ENCODE peak calls at places on chromosomes 6 and 20, in six cellular contexts. S is ascending aorta, N is GM12865, M is PC-3, B is PC-9, O is fibroblast of pulmonary artery. R is an unnamed sample.

GRCh38 chr20:36506253-36506652 is 35.1 kb upstream of the MYL9 start:
- DNase-seq in S (no peak), N (peak; percentile 41), M (peak; percentile 42), B (peak; percentile 39), O (peak; percentile 27), R (no peak)

GRCh38 chr20:24892522-24892921 is 56.5 kb upstream of the CST7 start:
- DNase-seq in S (no peak), N (no peak), M (no peak), B (no peak), O (no peak), R (no peak)

GRCh38 chr6:166656269-166657206 is 29.5 kb upstream of the RPS6KA2 start:
- DNase-seq in S (no peak), N (no peak), M (no peak), B (no peak), O (no peak), R (no peak)

GRCh38 chr6:111718990-111719389 is 113.3 kb upstream of the TRAF3IP2 start:
- DNase-seq in S (no peak), N (no peak), M (no peak), B (no peak), O (no peak), R (no peak)

GRCh38 chr6:15876406-15876805 is 213.6 kb upstream of the DTNBP1 start:
- DNase-seq in S (no peak), N (peak; percentile 75), M (peak; percentile 95), B (no peak), O (peak; percentile 44), R (no peak)

GRCh38 chr6:26526928-26527327 is 11.2 kb upstream of the HMGN4 start:
- DNase-seq in S (no peak), N (no peak), M (no peak), B (no peak), O (no peak), R (no peak)

GRCh38 chr6:127146935-127147334 is 28.5 kb downstream of the RSPO3 start:
- DNase-seq in S (no peak), N (no peak), M (peak; percentile 27), B (peak; percentile 27), O (peak; percentile 76), R (peak; percentile 89)

GRCh38 chr20:13883425-13883824 is 98.6 kb downstream of the NDUFAF5 start:
- DNase-seq in S (no peak), N (no peak), M (no peak), B (no peak), O (no peak), R (no peak)

DNA sequence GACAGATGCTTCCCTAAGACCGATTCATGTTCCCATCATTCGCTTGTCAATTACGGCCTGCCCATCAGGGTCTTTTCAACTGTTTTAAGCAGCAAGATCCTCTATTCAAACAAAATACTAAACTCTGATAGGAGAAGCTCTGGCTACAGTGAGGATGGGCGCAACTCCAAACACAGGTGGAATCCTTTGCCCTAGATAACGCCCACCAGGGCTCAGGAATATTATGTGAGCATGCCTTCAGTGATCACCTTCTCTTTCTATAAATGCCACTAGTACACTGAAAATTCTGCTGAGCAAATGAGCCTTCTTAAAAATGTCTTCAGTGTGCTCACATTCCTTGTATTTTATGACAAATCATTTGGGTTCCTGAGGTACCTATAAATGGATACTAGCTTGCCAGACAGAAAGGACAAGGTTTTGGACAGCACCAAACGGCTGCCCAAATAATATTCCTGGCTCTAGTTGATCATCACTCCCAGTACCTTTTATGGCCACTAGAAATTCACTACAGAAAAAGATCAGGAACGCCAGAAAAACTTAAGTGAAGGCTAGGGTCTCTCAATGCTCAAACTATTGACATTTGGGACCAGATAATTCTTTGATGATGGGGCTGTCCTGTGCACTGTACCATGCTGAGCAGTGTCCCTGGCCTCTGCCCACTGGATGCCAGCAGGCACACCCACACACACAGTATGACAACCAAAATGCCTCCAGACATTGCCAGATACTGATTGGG is 13.1 kb downstream of the ZNF217 start:
- DNase-seq in S (no peak), N (no peak), M (peak; percentile 70), B (no peak), O (no peak), R (no peak)
- TF ChIP-seq CTCF in S (peak; percentile 16), N (no peak), M (peak; percentile 40), B (no peak), O (peak; percentile 3), R (peak; percentile 21)

GRCh38 chr20:38628580-38629470 is 27.2 kb downstream of the ARHGAP40 start:
- DNase-seq in S (no peak), N (no peak), M (peak; percentile 14), B (peak; percentile 11), O (no peak), R (no peak)
- H3K4me3 ChIP-seq in S (no peak overlapping the region), N (no peak overlapping the region), M (no peak overlapping the region), B (no peak overlapping the region), O (no peak overlapping the region), R (no peak overlapping the region)

DNA sequence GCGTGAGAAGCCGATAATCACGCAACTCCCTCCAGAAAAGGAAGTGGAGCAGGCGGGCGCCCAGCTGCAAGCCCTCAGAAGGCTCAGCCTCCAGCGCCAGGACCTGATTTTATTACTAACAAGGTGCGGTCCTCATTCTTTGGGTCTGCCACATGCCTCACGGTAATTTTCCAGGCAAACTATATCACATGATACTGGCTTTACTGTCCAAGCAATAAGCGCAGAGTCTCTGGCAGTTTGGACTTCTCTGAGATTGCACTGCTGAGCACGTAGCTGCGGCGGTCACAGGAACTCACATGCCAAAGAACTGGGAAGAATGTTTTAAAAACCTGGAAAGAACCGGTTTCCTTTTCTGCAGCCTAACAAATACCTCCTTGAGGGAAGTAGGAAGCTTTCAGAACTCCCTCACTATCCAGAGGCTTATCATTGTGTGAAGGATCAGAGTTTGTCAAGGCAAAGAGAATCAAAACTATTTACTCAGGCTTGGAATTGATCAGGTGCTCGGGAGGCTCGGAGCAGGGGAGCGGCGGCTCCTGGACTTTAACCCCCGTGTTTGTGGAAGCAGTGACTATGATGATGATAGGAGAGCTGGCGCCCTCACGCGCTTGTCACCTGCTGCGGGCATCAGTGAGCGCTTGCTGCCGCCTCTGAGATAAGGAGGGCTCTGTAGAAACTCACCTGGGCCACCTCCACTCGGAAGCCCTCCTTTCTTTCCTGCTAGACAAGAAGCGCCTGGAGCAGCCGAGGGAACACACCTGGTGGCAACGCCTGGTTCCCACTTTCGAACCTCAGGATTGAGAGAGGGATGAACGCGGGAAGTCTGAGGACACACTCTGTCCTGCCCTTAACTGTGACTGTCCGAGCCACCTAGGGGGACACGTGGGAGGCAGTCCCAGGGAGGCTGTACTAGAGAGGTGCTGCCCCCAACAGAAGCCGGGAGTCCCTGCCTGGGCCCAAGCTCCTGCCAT is 27.2 kb upstream of the SYNJ2 start:
- DNase-seq in S (no peak), N (no peak), M (peak; percentile 50), B (no peak), O (peak; percentile 65), R (no peak)
- TF ChIP-seq CTCF in S (no peak), N (no peak), M (peak; percentile 40), B (no peak), O (no peak), R (no peak)

GRCh38 chr20:56688106-56688505 is 59.0 kb downstream of the TFAP2C start:
- DNase-seq in S (no peak), N (no peak), M (no peak), B (no peak), O (no peak), R (no peak)
- H3K4me3 ChIP-seq in S (no peak overlapping the region), N (no peak overlapping the region), M (no peak overlapping the region), B (no peak overlapping the region), O (no peak overlapping the region), R (no peak overlapping the region)

DNA sequence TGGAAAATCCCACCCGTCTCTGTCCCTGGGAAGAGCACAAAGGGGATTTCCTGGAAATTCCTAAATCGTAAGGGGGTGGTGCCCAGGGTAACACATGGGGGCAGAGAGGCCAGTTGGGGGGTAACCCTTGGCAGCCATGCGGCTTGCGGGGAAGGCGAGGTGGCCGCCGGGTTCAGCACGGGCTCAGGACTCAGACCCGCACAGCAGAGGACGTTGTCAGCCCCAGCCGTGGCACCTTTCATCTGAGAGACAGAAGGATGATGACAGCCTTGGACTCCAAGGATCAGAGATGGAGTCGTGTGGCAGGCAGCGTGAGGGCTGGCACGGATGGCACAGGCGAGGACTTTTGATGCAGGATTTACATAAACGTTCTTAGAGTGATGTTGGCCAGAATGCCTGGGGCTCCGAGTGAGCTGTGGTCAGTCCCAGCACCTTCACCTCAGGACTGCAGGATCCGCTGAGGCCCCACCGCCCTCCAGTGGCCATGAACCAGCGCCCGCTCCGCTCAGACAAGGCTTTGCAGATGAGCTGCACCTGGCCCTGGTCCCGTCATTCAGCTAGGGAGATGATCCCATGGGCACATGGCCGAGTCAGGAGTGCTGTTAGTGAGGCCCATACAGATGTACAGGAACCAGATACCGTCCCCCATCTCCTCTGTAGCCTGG is 190.3 kb downstream of the TAF4 start:
- DNase-seq in S (no peak), N (no peak), M (peak; percentile 17), B (no peak), O (no peak), R (no peak)
- TF ChIP-seq CTCF in S (no peak), N (no peak), M (peak; percentile 26), B (no peak), O (no peak), R (no peak)

GRCh38 chr6:106727480-106728153 is 98.2 kb downstream of the QRSL1 start:
- DNase-seq in S (no peak), N (no peak), M (no peak), B (no peak), O (no peak), R (no peak)

GRCh38 chr6:106729848-106730247 is 100.5 kb downstream of the QRSL1 start:
- DNase-seq in S (no peak), N (no peak), M (no peak), B (no peak), O (no peak), R (no peak)

GRCh38 chr6:106728296-106728870 is 99.0 kb downstream of the QRSL1 start:
- DNase-seq in S (no peak), N (no peak), M (no peak), B (no peak), O (no peak), R (no peak)

GRCh38 chr6:106724848-106725247 is 95.5 kb downstream of the QRSL1 start:
- DNase-seq in S (no peak), N (no peak), M (peak; percentile 48), B (no peak), O (no peak), R (no peak)

DNA sequence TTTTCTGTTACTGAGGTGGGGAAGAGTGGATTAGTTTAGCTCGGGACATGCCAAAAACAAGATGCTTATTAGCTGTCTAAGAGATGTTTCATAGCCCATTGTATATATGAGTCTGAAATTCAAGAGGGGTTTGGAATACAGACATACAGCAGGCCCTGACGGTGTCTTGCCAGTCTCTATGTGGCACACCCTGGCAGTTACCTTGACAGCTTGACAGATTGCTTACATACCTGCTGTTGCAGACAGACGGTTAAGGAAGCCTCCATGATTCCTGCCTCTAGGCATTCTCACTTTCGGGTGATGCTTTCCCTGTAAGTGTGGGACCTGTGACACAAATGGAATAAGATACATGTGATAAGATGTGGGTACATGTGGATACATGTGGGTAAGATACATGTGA is 95.0 kb downstream of the QRSL1 start:
- DNase-seq in S (no peak), N (no peak), M (no peak), B (no peak), O (no peak), R (no peak)
- H3K4me3 ChIP-seq in S (no peak overlapping the region), N (no peak overlapping the region), M (no peak overlapping the region), B (no peak overlapping the region), O (no peak overlapping the region), R (no peak overlapping the region)